ENCODE peak calls at places on chromosomes 4 and X, in seven cellular contexts. B is left lung; Z is AG04449; X is globus pallidus; D is CD4-positive, alpha-beta memory T cell; S is heart right ventricle; U is fibroblast of lung. T is an unnamed sample.

GRCh38 chr4:13989496-13989895 is 362.0 kb upstream of the BOD1L1 start:
- DNase-seq in B (no peak), Z (no peak), X (no peak), D (no peak), S (no peak), U (peak; percentile 60), T (no peak)

GRCh38 chrX:131746491-131746968 is 202.7 kb downstream of the OR13H1 start:
- DNase-seq in B (no peak), Z (no peak), X (no peak), D (peak; percentile 85), S (peak; percentile 13), U (peak; percentile 67), T (no peak)

GRCh38 chr4:76208005-76208765 is 5.4 kb downstream of the SCARB2 start:
- DNase-seq in B (peak; percentile 80), Z (no peak), X (peak; percentile 93), D (no peak), S (peak; percentile 68), U (peak; percentile 80), T (peak; percentile 86)

GRCh38 chr4:78556655-78557054 is 5.1 kb downstream of the ANXA3 start:
- DNase-seq in B (no peak), Z (no peak), X (no peak), D (no peak), S (no peak), U (no peak), T (no peak)

GRCh38 chr4:35253331-35253730 is 991.0 kb downstream of the ARAP2 start:
- DNase-seq in B (no peak), Z (no peak), X (no peak), D (no peak), S (no peak), U (no peak), T (no peak)

GRCh38 chr4:22473268-22473667 is 42.6 kb downstream of the ADGRA3 start:
- DNase-seq in B (no peak), Z (peak; percentile 46), X (no peak), D (no peak), S (no peak), U (peak; percentile 93), T (no peak)

GRCh38 chr4:103753868-103754653 is 34.3 kb upstream of the TACR3 start:
- DNase-seq in B (peak; percentile 28), Z (no peak), X (no peak), D (no peak), S (no peak), U (no peak), T (no peak)

GRCh38 chr4:86108152-86108551 is 251.7 kb downstream of the MAPK10 start:
- DNase-seq in B (no peak), Z (peak; percentile 14), X (no peak), D (no peak), S (no peak), U (peak; percentile 54), T (no peak)

GRCh38 chr4:86837651-86838050 is 11.5 kb downstream of the SLC10A6 start:
- DNase-seq in B (no peak), Z (no peak), X (no peak), D (no peak), S (no peak), U (no peak), T (no peak)

GRCh38 chr4:153345011-153345981 is 808 bp downstream of the MND1 start:
- DNase-seq in B (peak; percentile 73), Z (no peak), X (peak; percentile 37), D (peak; percentile 51), S (peak; percentile 20), U (peak; percentile 61), T (no peak)

GRCh38 chr4:8376361-8377102 is 64.0 kb downstream of the ACOX3 start:
- DNase-seq in B (peak; percentile 65), Z (no peak), X (no peak), D (no peak), S (no peak), U (no peak), T (no peak)

GRCh38 chrX:108811891-108812290 is 75.5 kb upstream of the IRS4 start:
- DNase-seq in B (no peak), Z (no peak), X (no peak), D (no peak), S (no peak), U (no peak), T (no peak)

GRCh38 chr4:182144621-182145359 is 98.4 kb upstream of the TENM3 start:
- DNase-seq in B (no peak), Z (no peak), X (no peak), D (no peak), S (no peak), U (no peak), T (no peak)

GRCh38 chrX:68994135-68994882 is 165.5 kb downstream of the EFNB1 start:
- DNase-seq in B (no peak), Z (no peak), X (peak; percentile 14), D (no peak), S (no peak), U (no peak), T (peak; percentile 47)

GRCh38 chrX:16665089-16665488 is 15.1 kb downstream of the S100G start:
- DNase-seq in B (no peak), Z (no peak), X (no peak), D (no peak), S (no peak), U (peak; percentile 62), T (no peak)

GRCh38 chr4:156824451-156825060 is 147.0 kb downstream of the PDGFC start:
- DNase-seq in B (no peak), Z (no peak), X (no peak), D (no peak), S (no peak), U (peak; percentile 27), T (no peak)

GRCh38 chr4:138007572-138007971 is 234.6 kb downstream of the SLC7A11 start:
- DNase-seq in B (no peak), Z (no peak), X (no peak), D (no peak), S (no peak), U (peak; percentile 8), T (no peak)

GRCh38 chrX:150258463-150259430 is 104.4 kb upstream of the MAMLD1 start:
- DNase-seq in B (no peak), Z (no peak), X (no peak), D (no peak), S (no peak), U (peak; percentile 57), T (no peak)

GRCh38 chr4:94354474-94354896 is 11.8 kb upstream of the HPGDS start:
- DNase-seq in B (no peak), Z (no peak), X (no peak), D (no peak), S (no peak), U (no peak), T (no peak)

GRCh38 chrX:151515233-151515632 is 48.2 kb upstream of the PASD1 start:
- DNase-seq in B (no peak), Z (no peak), X (no peak), D (no peak), S (no peak), U (no peak), T (no peak)

GRCh38 chrX:17738002-17738713 is 865 bp downstream of the SCML1 start:
- DNase-seq in B (peak; percentile 61), Z (no peak), X (peak; percentile 7), D (peak; percentile 70), S (peak; percentile 17), U (peak; percentile 52), T (no peak)

GRCh38 chr4:134628074-134628473 is 426.5 kb upstream of the PABPC4L start:
- DNase-seq in B (no peak), Z (no peak), X (no peak), D (no peak), S (no peak), U (peak; percentile 36), T (no peak)

GRCh38 chr4:2552806-2553205 is 16.4 kb downstream of the FAM193A start:
- DNase-seq in B (peak; percentile 26), Z (no peak), X (no peak), D (no peak), S (no peak), U (no peak), T (no peak)

GRCh38 chr4:7828926-7829325 is 110.7 kb downstream of the AFAP1 start:
- DNase-seq in B (no peak), Z (no peak), X (no peak), D (no peak), S (no peak), U (peak; percentile 77), T (no peak)

GRCh38 chr4:38177035-38177791 is 217.0 kb downstream of the PTTG2 start:
- DNase-seq in B (peak; percentile 47), Z (no peak), X (no peak), D (peak; percentile 57), S (no peak), U (peak; percentile 46), T (no peak)

T was measured in suprapubic skin.